ENCODE peak calls at places on chromosomes 13 and 19, in six cellular contexts. One of them, this sample, is unnamed.

GRCh38 chr19:56884481-56884880 is 44.0 kb upstream of the PEG3 start:
- DNase-seq in A549: no peak
- DNase-seq in H54: no peak
- DNase-seq in testis: no peak
- DNase-seq in breast epithelium: no peak
- DNase-seq in K562: no peak
- DNase-seq in this sample: no peak

GRCh38 chr19:33815410-33816340 is 19.0 kb downstream of the KCTD15 start:
- DNase-seq in A549: no peak
- DNase-seq in breast epithelium: no peak
- DNase-seq in H54: no peak
- DNase-seq in K562: no peak
- DNase-seq in testis: no peak
- DNase-seq in this sample: no peak

GRCh38 chr19:47102561-47103135 is 10.9 kb downstream of the ZC3H4 start:
- DNase-seq in K562: no peak
- DNase-seq in H54: no peak
- DNase-seq in A549: no peak
- DNase-seq in breast epithelium: no peak
- DNase-seq in testis: no peak
- DNase-seq in this sample: no peak

GRCh38 chr13:68736961-68737360 is 1370.7 kb upstream of the ATXN8OS start:
- DNase-seq in breast epithelium: no peak
- DNase-seq in A549: no peak
- DNase-seq in H54: no peak
- DNase-seq in testis: no peak
- DNase-seq in K562: no peak
- DNase-seq in this sample: no peak

GRCh38 chr19:41479757-41480191 is 36.8 kb downstream of the ERICH4 start:
- DNase-seq in testis: peak; percentile 62
- DNase-seq in K562: peak; percentile 30
- DNase-seq in H54: no peak
- DNase-seq in A549: peak; percentile 41
- DNase-seq in breast epithelium: no peak
- DNase-seq in this sample: no peak

GRCh38 chr19:32201661-32202060 is 143.7 kb upstream of the ZNF507 start:
- DNase-seq in H54: no peak
- DNase-seq in K562: no peak
- DNase-seq in breast epithelium: no peak
- DNase-seq in testis: no peak
- DNase-seq in A549: no peak
- DNase-seq in this sample: no peak

GRCh38 chr13:103883152-103883551 is 816.9 kb upstream of the SLC10A2 start:
- DNase-seq in H54: peak; percentile 65
- DNase-seq in A549: peak; percentile 79
- DNase-seq in breast epithelium: peak; percentile 87
- DNase-seq in K562: no peak
- DNase-seq in testis: peak; percentile 89
- DNase-seq in this sample: no peak

GRCh38 chr13:113468461-113469147 is 15.3 kb upstream of the ADPRHL1 start:
- DNase-seq in H54: no peak
- DNase-seq in K562: no peak
- DNase-seq in testis: no peak
- DNase-seq in A549: no peak
- DNase-seq in breast epithelium: no peak
- DNase-seq in this sample: no peak

GRCh38 chr13:99311137-99311536 is 3.9 kb upstream of the GPR183 start:
- DNase-seq in breast epithelium: no peak
- DNase-seq in testis: no peak
- DNase-seq in H54: no peak
- DNase-seq in K562: peak; percentile 38
- DNase-seq in A549: no peak
- DNase-seq in this sample: no peak

GRCh38 chr13:106513025-106513424 is 22.4 kb downstream of the EFNB2 start:
- DNase-seq in breast epithelium: no peak
- DNase-seq in H54: no peak
- DNase-seq in A549: no peak
- DNase-seq in testis: no peak
- DNase-seq in K562: no peak
- DNase-seq in this sample: no peak

GRCh38 chr19:40559394-40559793 is 17.3 kb upstream of the SHKBP1 start:
- DNase-seq in breast epithelium: no peak
- DNase-seq in testis: no peak
- DNase-seq in K562: no peak
- DNase-seq in H54: no peak
- DNase-seq in A549: no peak
- DNase-seq in this sample: no peak

GRCh38 chr19:45884682-45885555 is 1.0 kb downstream of the IRF2BP1 start:
- DNase-seq in testis: no peak
- DNase-seq in K562: peak; percentile 71
- DNase-seq in breast epithelium: no peak
- DNase-seq in H54: no peak
- DNase-seq in A549: no peak
- DNase-seq in this sample: peak; percentile 57

GRCh38 chr19:23002690-23003422 is at the start of gene ZNF728:
- DNase-seq in K562: peak; percentile 19
- DNase-seq in breast epithelium: peak; percentile 61
- DNase-seq in testis: peak; percentile 98
- DNase-seq in A549: no peak
- DNase-seq in H54: no peak
- DNase-seq in this sample: no peak

GRCh38 chr13:99376924-99377323 is 69.7 kb upstream of the GPR183 start:
- DNase-seq in H54: no peak
- DNase-seq in breast epithelium: no peak
- DNase-seq in A549: no peak
- DNase-seq in K562: no peak
- DNase-seq in testis: no peak
- DNase-seq in this sample: no peak

GRCh38 chr19:9668544-9668943 is 6.4 kb downstream of the ZNF562 start:
- DNase-seq in H54: no peak
- DNase-seq in breast epithelium: no peak
- DNase-seq in testis: no peak
- DNase-seq in K562: no peak
- DNase-seq in A549: no peak
- DNase-seq in this sample: no peak

GRCh38 chr13:99967884-99968520 is 3.6 kb downstream of the ZIC5 start:
- DNase-seq in A549: peak; percentile 48
- DNase-seq in K562: no peak
- DNase-seq in breast epithelium: no peak
- DNase-seq in testis: no peak
- DNase-seq in H54: no peak
- DNase-seq in this sample: no peak

GRCh38 chr19:18741566-18742121 is 49.5 kb downstream of the COMP start:
- DNase-seq in H54: no peak
- DNase-seq in testis: peak; percentile 46
- DNase-seq in K562: no peak
- DNase-seq in A549: no peak
- DNase-seq in breast epithelium: peak; percentile 83
- DNase-seq in this sample: no peak

GRCh38 chr19:56121180-56122167 is at the start of gene ZNF787:
- DNase-seq in A549: peak; percentile 99
- DNase-seq in testis: peak; percentile 98
- DNase-seq in K562: peak; percentile 94
- DNase-seq in H54: peak; percentile 100
- DNase-seq in breast epithelium: peak; percentile 99
- DNase-seq in this sample: peak; percentile 98

GRCh38 chr19:13833330-13834265 is 38.4 kb downstream of the ZSWIM4 start:
- DNase-seq in H54: peak; percentile 82
- DNase-seq in testis: peak; percentile 95
- DNase-seq in K562: peak; percentile 96
- DNase-seq in A549: peak; percentile 91
- DNase-seq in breast epithelium: peak; percentile 99
- DNase-seq in this sample: peak; percentile 98

GRCh38 chr13:111204438-111205177 is 89.5 kb downstream of the ARHGEF7 start:
- DNase-seq in A549: no peak
- DNase-seq in K562: no peak
- DNase-seq in testis: no peak
- DNase-seq in breast epithelium: no peak
- DNase-seq in H54: no peak
- DNase-seq in this sample: no peak

GRCh38 chr19:19053508-19054314 is 10.1 kb upstream of the SLC25A42 start:
- DNase-seq in H54: peak; percentile 49
- DNase-seq in A549: peak; percentile 57
- DNase-seq in K562: peak; percentile 72
- DNase-seq in breast epithelium: no peak
- DNase-seq in testis: peak; percentile 65
- DNase-seq in this sample: peak; percentile 70

GRCh38 chr19:18202759-18203407 is 959 bp downstream of the RAB3A start:
- DNase-seq in K562: peak; percentile 48
- DNase-seq in breast epithelium: no peak
- DNase-seq in H54: no peak
- DNase-seq in testis: peak; percentile 57
- DNase-seq in A549: no peak
- DNase-seq in this sample: no peak

GRCh38 chr19:8208710-8209110 is 460 bp upstream of the CERS4 start:
- DNase-seq in breast epithelium: peak; percentile 73
- DNase-seq in A549: no peak
- DNase-seq in testis: peak; percentile 83
- DNase-seq in K562: no peak
- DNase-seq in H54: peak; percentile 60
- DNase-seq in this sample: no peak

GRCh38 chr19:56400485-56400884 is 3.6 kb upstream of the ZNF583 start:
- DNase-seq in K562: no peak
- DNase-seq in breast epithelium: no peak
- DNase-seq in A549: no peak
- DNase-seq in H54: no peak
- DNase-seq in testis: no peak
- DNase-seq in this sample: no peak

GRCh38 chr19:31301306-31301980 is 47.8 kb downstream of the TSHZ3 start:
- DNase-seq in testis: no peak
- DNase-seq in H54: no peak
- DNase-seq in A549: no peak
- DNase-seq in breast epithelium: no peak
- DNase-seq in K562: no peak
- DNase-seq in this sample: no peak

GRCh38 chr19:44924243-44924725 is 9.9 kb downstream of the APOC1 start:
- DNase-seq in breast epithelium: no peak
- DNase-seq in testis: no peak
- DNase-seq in H54: no peak
- DNase-seq in A549: peak; percentile 38
- DNase-seq in K562: no peak
- DNase-seq in this sample: no peak

GRCh38 chr19:17865364-17866311 is 5.9 kb downstream of the RPL18A start:
- DNase-seq in testis: no peak
- DNase-seq in K562: peak; percentile 37
- DNase-seq in H54: no peak
- DNase-seq in breast epithelium: no peak
- DNase-seq in A549: peak; percentile 67
- DNase-seq in this sample: no peak

GRCh38 chr19:35644206-35644986 is 2.9 kb downstream of the ETV2 start:
- DNase-seq in A549: peak; percentile 99
- DNase-seq in H54: peak; percentile 98
- DNase-seq in K562: peak; percentile 92
- DNase-seq in breast epithelium: peak; percentile 93
- DNase-seq in testis: peak; percentile 94
- DNase-seq in this sample: peak; percentile 92
- TF ChIP-seq POLR2A in A549: peak; percentile 51
- TF ChIP-seq POLR2A in H54: peak; percentile 14
- TF ChIP-seq POLR2A in K562: peak; percentile 72
- TF ChIP-seq POLR2A in breast epithelium: no peak
- TF ChIP-seq POLR2A in testis: no peak
- TF ChIP-seq POLR2A in this sample: no peak

GRCh38 chr13:49110122-49110831 is 109.9 kb upstream of the MLNR start:
- DNase-seq in testis: peak; percentile 89
- DNase-seq in H54: peak; percentile 9
- DNase-seq in breast epithelium: peak; percentile 68
- DNase-seq in A549: peak; percentile 86
- DNase-seq in K562: peak; percentile 66
- DNase-seq in this sample: peak; percentile 18
- TF ChIP-seq POLR2A in testis: no peak
- TF ChIP-seq POLR2A in H54: no peak
- TF ChIP-seq POLR2A in breast epithelium: no peak
- TF ChIP-seq POLR2A in A549: no peak
- TF ChIP-seq POLR2A in K562: peak; percentile 65
- TF ChIP-seq POLR2A in this sample: no peak

GRCh38 chr19:1027953-1028902 is 1.8 kb downstream of the CNN2 start:
- DNase-seq in testis: peak; percentile 66
- DNase-seq in A549: peak; percentile 68
- DNase-seq in H54: peak; percentile 81
- DNase-seq in K562: peak; percentile 82
- DNase-seq in breast epithelium: peak; percentile 78
- DNase-seq in this sample: peak; percentile 75
- TF ChIP-seq POLR2A in testis: no peak
- TF ChIP-seq POLR2A in A549: peak; percentile 15
- TF ChIP-seq POLR2A in H54: peak; percentile 32
- TF ChIP-seq POLR2A in K562: peak; percentile 59
- TF ChIP-seq POLR2A in breast epithelium: no peak
- TF ChIP-seq POLR2A in this sample: peak; percentile 23

GRCh38 chr19:49888478-49888901 is 8.2 kb downstream of the IL4I1 start:
- DNase-seq in K562: no peak
- DNase-seq in testis: no peak
- DNase-seq in H54: no peak
- DNase-seq in breast epithelium: no peak
- DNase-seq in A549: no peak
- DNase-seq in this sample: no peak

GRCh38 chr19:49887653-49888477 is 8.8 kb downstream of the IL4I1 start:
- DNase-seq in A549: no peak
- DNase-seq in K562: no peak
- DNase-seq in testis: no peak
- DNase-seq in breast epithelium: no peak
- DNase-seq in H54: no peak
- DNase-seq in this sample: no peak

GRCh38 chr19:49884760-49885159 is 7.3 kb downstream of the TBC1D17 start:
- DNase-seq in breast epithelium: no peak
- DNase-seq in testis: no peak
- DNase-seq in K562: no peak
- DNase-seq in H54: no peak
- DNase-seq in A549: no peak
- DNase-seq in this sample: no peak

GRCh38 chr19:49889038-49889686 is 7.5 kb downstream of the IL4I1 start:
- DNase-seq in A549: no peak
- DNase-seq in breast epithelium: no peak
- DNase-seq in K562: no peak
- DNase-seq in H54: no peak
- DNase-seq in testis: no peak
- DNase-seq in this sample: no peak

GRCh38 chr19:49887037-49887652 is 9.5 kb downstream of the IL4I1 start:
- DNase-seq in H54: no peak
- DNase-seq in breast epithelium: no peak
- DNase-seq in testis: no peak
- DNase-seq in K562: no peak
- DNase-seq in A549: no peak
- DNase-seq in this sample: no peak
- TF ChIP-seq POLR2A in H54: no peak
- TF ChIP-seq POLR2A in breast epithelium: no peak
- TF ChIP-seq POLR2A in testis: no peak
- TF ChIP-seq POLR2A in K562: no peak
- TF ChIP-seq POLR2A in A549: no peak
- TF ChIP-seq POLR2A in this sample: no peak

DNA sequence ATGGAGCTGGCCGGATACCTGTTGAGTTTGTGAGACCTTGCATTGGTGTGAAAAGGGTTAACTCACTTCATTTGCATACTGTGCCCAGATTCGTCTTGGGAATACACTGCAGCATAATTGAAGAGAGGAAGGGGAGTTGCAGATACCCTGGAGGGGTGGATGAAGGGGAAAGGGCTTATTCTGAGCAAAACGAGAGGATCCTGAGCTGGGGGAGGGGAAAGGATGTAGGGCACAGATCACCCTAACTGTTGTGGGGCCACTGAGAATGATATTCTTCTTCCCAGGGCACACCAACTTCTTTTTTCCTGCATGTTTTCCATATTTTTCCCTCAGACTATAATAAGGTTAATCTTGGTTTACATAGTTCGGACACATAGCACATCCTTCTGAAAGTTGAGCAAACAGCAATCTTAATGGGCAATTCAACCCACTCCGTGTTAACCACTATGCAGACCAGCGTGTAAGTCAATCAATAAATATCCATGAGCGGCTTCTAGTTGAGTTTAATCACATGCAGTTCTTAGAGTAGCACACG is 11.7 kb upstream of the PTPRS start:
- DNase-seq in H54: no peak
- DNase-seq in K562: no peak
- DNase-seq in A549: peak; percentile 41
- DNase-seq in testis: no peak
- DNase-seq in breast epithelium: no peak
- DNase-seq in this sample: no peak
- TF ChIP-seq POLR2A in H54: no peak
- TF ChIP-seq POLR2A in K562: peak; percentile 98
- TF ChIP-seq POLR2A in A549: no peak
- TF ChIP-seq POLR2A in testis: no peak
- TF ChIP-seq POLR2A in breast epithelium: no peak
- TF ChIP-seq POLR2A in this sample: peak; percentile 49